ENCODE peak calls at places on chromosome 13, in eight cellular contexts. One of them, this sample, is unnamed.

GRCh38 chr13:80100636-80101035 is 240.3 kb downstream of the SPRY2 start:
- DNase-seq in GM04504: peak; percentile 42
- DNase-seq in ACHN: no peak
- DNase-seq in globus pallidus: no peak
- DNase-seq in aorta: no peak
- DNase-seq in activated naive CD8-positive, alpha-beta T cell treated with anti-CD3 and anti-CD28 coated beads, Interleukin-2, amount 50 U/mL, for 24 hours: no peak
- DNase-seq in immature natural killer cell: no peak
- DNase-seq in mucosa of descending colon: no peak
- DNase-seq in this sample: no peak

GRCh38 chr13:102440259-102440936 is 38.5 kb upstream of the FGF14 start:
- DNase-seq in GM04504: no peak
- DNase-seq in ACHN: peak; percentile 70
- DNase-seq in globus pallidus: no peak
- DNase-seq in aorta: no peak
- DNase-seq in activated naive CD8-positive, alpha-beta T cell treated with anti-CD3 and anti-CD28 coated beads, Interleukin-2, amount 50 U/mL, for 24 hours: no peak
- DNase-seq in immature natural killer cell: no peak
- DNase-seq in mucosa of descending colon: peak; percentile 66
- DNase-seq in this sample: peak; percentile 62

GRCh38 chr13:44170731-44171130 is 202.9 kb upstream of the SERP2 start:
- DNase-seq in GM04504: no peak
- DNase-seq in ACHN: no peak
- DNase-seq in globus pallidus: no peak
- DNase-seq in aorta: no peak
- DNase-seq in activated naive CD8-positive, alpha-beta T cell treated with anti-CD3 and anti-CD28 coated beads, Interleukin-2, amount 50 U/mL, for 24 hours: no peak
- DNase-seq in immature natural killer cell: no peak
- DNase-seq in mucosa of descending colon: no peak
- DNase-seq in this sample: no peak

GRCh38 chr13:70568571-70568970 is 460.3 kb upstream of the KLHL1 start:
- DNase-seq in GM04504: peak; percentile 3
- DNase-seq in ACHN: peak; percentile 50
- DNase-seq in globus pallidus: peak; percentile 30
- DNase-seq in aorta: no peak
- DNase-seq in activated naive CD8-positive, alpha-beta T cell treated with anti-CD3 and anti-CD28 coated beads, Interleukin-2, amount 50 U/mL, for 24 hours: no peak
- DNase-seq in immature natural killer cell: no peak
- DNase-seq in mucosa of descending colon: no peak
- DNase-seq in this sample: peak; percentile 75

GRCh38 chr13:113098163-113098732 is 7.3 kb upstream of the F7 start:
- DNase-seq in GM04504: peak; percentile 44
- DNase-seq in ACHN: no peak
- DNase-seq in globus pallidus: no peak
- DNase-seq in aorta: no peak
- DNase-seq in activated naive CD8-positive, alpha-beta T cell treated with anti-CD3 and anti-CD28 coated beads, Interleukin-2, amount 50 U/mL, for 24 hours: no peak
- DNase-seq in immature natural killer cell: no peak
- DNase-seq in mucosa of descending colon: no peak
- DNase-seq in this sample: no peak

GRCh38 chr13:109332501-109333499 is 453.6 kb downstream of the IRS2 start:
- DNase-seq in GM04504: no peak
- DNase-seq in ACHN: no peak
- DNase-seq in globus pallidus: no peak
- DNase-seq in aorta: no peak
- DNase-seq in activated naive CD8-positive, alpha-beta T cell treated with anti-CD3 and anti-CD28 coated beads, Interleukin-2, amount 50 U/mL, for 24 hours: no peak
- DNase-seq in immature natural killer cell: no peak
- DNase-seq in mucosa of descending colon: peak; percentile 47
- DNase-seq in this sample: no peak

GRCh38 chr13:90770334-90770733 is 577.2 kb upstream of the MIR17HG start:
- DNase-seq in GM04504: no peak
- DNase-seq in ACHN: no peak
- DNase-seq in globus pallidus: no peak
- DNase-seq in aorta: no peak
- DNase-seq in activated naive CD8-positive, alpha-beta T cell treated with anti-CD3 and anti-CD28 coated beads, Interleukin-2, amount 50 U/mL, for 24 hours: no peak
- DNase-seq in immature natural killer cell: no peak
- DNase-seq in mucosa of descending colon: no peak
- DNase-seq in this sample: no peak

GRCh38 chr13:102854675-102855074 is 8.8 kb downstream of the ERCC5 start:
- DNase-seq in GM04504: no peak
- DNase-seq in ACHN: no peak
- DNase-seq in globus pallidus: no peak
- DNase-seq in aorta: no peak
- DNase-seq in activated naive CD8-positive, alpha-beta T cell treated with anti-CD3 and anti-CD28 coated beads, Interleukin-2, amount 50 U/mL, for 24 hours: no peak
- DNase-seq in immature natural killer cell: no peak
- DNase-seq in mucosa of descending colon: no peak
- DNase-seq in this sample: no peak

GRCh38 chr13:34863360-34864135 is 78.5 kb upstream of the NBEA start:
- DNase-seq in GM04504: peak; percentile 81
- DNase-seq in ACHN: peak; percentile 69
- DNase-seq in globus pallidus: no peak
- DNase-seq in aorta: no peak
- DNase-seq in activated naive CD8-positive, alpha-beta T cell treated with anti-CD3 and anti-CD28 coated beads, Interleukin-2, amount 50 U/mL, for 24 hours: no peak
- DNase-seq in immature natural killer cell: no peak
- DNase-seq in mucosa of descending colon: no peak
- DNase-seq in this sample: peak; percentile 79

GRCh38 chr13:54614729-54615128 is 1586.1 kb downstream of the OLFM4 start:
- DNase-seq in GM04504: no peak
- DNase-seq in ACHN: no peak
- DNase-seq in globus pallidus: no peak
- DNase-seq in aorta: no peak
- DNase-seq in activated naive CD8-positive, alpha-beta T cell treated with anti-CD3 and anti-CD28 coated beads, Interleukin-2, amount 50 U/mL, for 24 hours: no peak
- DNase-seq in immature natural killer cell: no peak
- DNase-seq in mucosa of descending colon: no peak
- DNase-seq in this sample: no peak

GRCh38 chr13:32125221-32125621 is 93.6 kb downstream of the FRY start:
- DNase-seq in GM04504: peak; percentile 79
- DNase-seq in ACHN: no peak
- DNase-seq in globus pallidus: no peak
- DNase-seq in aorta: no peak
- DNase-seq in activated naive CD8-positive, alpha-beta T cell treated with anti-CD3 and anti-CD28 coated beads, Interleukin-2, amount 50 U/mL, for 24 hours: no peak
- DNase-seq in immature natural killer cell: no peak
- DNase-seq in mucosa of descending colon: no peak
- DNase-seq in this sample: no peak

GRCh38 chr13:24865158-24865557 is 101.2 kb downstream of the RNF17 start:
- DNase-seq in GM04504: no peak
- DNase-seq in ACHN: peak; percentile 15
- DNase-seq in globus pallidus: no peak
- DNase-seq in aorta: no peak
- DNase-seq in activated naive CD8-positive, alpha-beta T cell treated with anti-CD3 and anti-CD28 coated beads, Interleukin-2, amount 50 U/mL, for 24 hours: no peak
- DNase-seq in immature natural killer cell: no peak
- DNase-seq in mucosa of descending colon: no peak
- DNase-seq in this sample: peak; percentile 16

GRCh38 chr13:88103824-88104223 is 432.7 kb downstream of the SLITRK5 start:
- DNase-seq in GM04504: no peak
- DNase-seq in ACHN: no peak
- DNase-seq in globus pallidus: no peak
- DNase-seq in aorta: no peak
- DNase-seq in activated naive CD8-positive, alpha-beta T cell treated with anti-CD3 and anti-CD28 coated beads, Interleukin-2, amount 50 U/mL, for 24 hours: no peak
- DNase-seq in immature natural killer cell: no peak
- DNase-seq in mucosa of descending colon: no peak
- DNase-seq in this sample: no peak

GRCh38 chr13:46577656-46578589 is 25.0 kb downstream of the LRCH1 start:
- DNase-seq in GM04504: peak; percentile 44
- DNase-seq in ACHN: no peak
- DNase-seq in globus pallidus: peak; percentile 61
- DNase-seq in aorta: no peak
- DNase-seq in activated naive CD8-positive, alpha-beta T cell treated with anti-CD3 and anti-CD28 coated beads, Interleukin-2, amount 50 U/mL, for 24 hours: no peak
- DNase-seq in immature natural killer cell: no peak
- DNase-seq in mucosa of descending colon: no peak
- DNase-seq in this sample: no peak

This sample was measured in HT-29.